ENCODE peak calls at places on chromosomes 13 and 19, in four cellular contexts. One of them, this sample, is unnamed.

GRCh38 chr13:76875256-76875655 is 10.9 kb downstream of the KCTD12 start:
- DNase-seq in heart left ventricle: no peak
- DNase-seq in mucosa of descending colon: no peak
- DNase-seq in AG10803: no peak
- DNase-seq in this sample: no peak

GRCh38 chr13:75744127-75744526 is 108.0 kb downstream of the LMO7 start:
- DNase-seq in AG10803: no peak
- DNase-seq in mucosa of descending colon: no peak
- DNase-seq in heart left ventricle: no peak
- DNase-seq in this sample: no peak

GRCh38 chr19:50203281-50204080 is at the start of gene MYH14:
- DNase-seq in mucosa of descending colon: peak; percentile 90
- DNase-seq in AG10803: peak; percentile 5
- DNase-seq in heart left ventricle: peak; percentile 93
- DNase-seq in this sample: no peak

GRCh38 chr19:58466089-58466759 is 656 bp upstream of the ZNF324 start:
- DNase-seq in heart left ventricle: no peak
- DNase-seq in mucosa of descending colon: no peak
- DNase-seq in AG10803: no peak
- DNase-seq in this sample: no peak

GRCh38 chr13:25886438-25887214 is 165.2 kb downstream of the SHISA2 start:
- DNase-seq in AG10803: peak; percentile 12
- DNase-seq in heart left ventricle: no peak
- DNase-seq in mucosa of descending colon: no peak
- DNase-seq in this sample: no peak

GRCh38 chr19:36149673-36150406 is 2.4 kb downstream of the COX7A1 start:
- DNase-seq in heart left ventricle: peak; percentile 62
- DNase-seq in AG10803: no peak
- DNase-seq in mucosa of descending colon: no peak
- DNase-seq in this sample: no peak

GRCh38 chr19:17455711-17456123 is 5.0 kb downstream of the NXNL1 start:
- DNase-seq in AG10803: no peak
- DNase-seq in mucosa of descending colon: no peak
- DNase-seq in heart left ventricle: no peak
- DNase-seq in this sample: no peak

GRCh38 chr13:113411216-113412023 is 41.9 kb downstream of the ADPRHL1 start:
- DNase-seq in heart left ventricle: peak; percentile 88
- DNase-seq in AG10803: peak; percentile 97
- DNase-seq in mucosa of descending colon: no peak
- DNase-seq in this sample: no peak

GRCh38 chr19:53910170-53910518 is 1.1 kb downstream of the CACNG7 start:
- DNase-seq in AG10803: no peak
- DNase-seq in mucosa of descending colon: peak; percentile 17
- DNase-seq in heart left ventricle: no peak
- DNase-seq in this sample: no peak

GRCh38 chr19:21314676-21315075 is 14.5 kb downstream of the ZNF708 start:
- DNase-seq in heart left ventricle: no peak
- DNase-seq in mucosa of descending colon: no peak
- DNase-seq in AG10803: no peak
- DNase-seq in this sample: no peak

GRCh38 chr19:29528350-29528945 is 2.7 kb downstream of the VSTM2B start:
- DNase-seq in heart left ventricle: peak; percentile 61
- DNase-seq in mucosa of descending colon: no peak
- DNase-seq in AG10803: peak; percentile 61
- DNase-seq in this sample: no peak

GRCh38 chr13:31043891-31044657 is 111.6 kb downstream of the TEX26 start:
- DNase-seq in mucosa of descending colon: peak; percentile 81
- DNase-seq in heart left ventricle: peak; percentile 77
- DNase-seq in AG10803: peak; percentile 70
- DNase-seq in this sample: peak; percentile 48

GRCh38 chr13:47957073-47957472 is 44.0 kb downstream of the SUCLA2 start:
- DNase-seq in AG10803: no peak
- DNase-seq in heart left ventricle: no peak
- DNase-seq in mucosa of descending colon: no peak
- DNase-seq in this sample: no peak

GRCh38 chr19:1859319-1859718 is 4.1 kb downstream of the KLF16 start:
- DNase-seq in heart left ventricle: peak; percentile 30
- DNase-seq in mucosa of descending colon: peak; percentile 70
- DNase-seq in AG10803: no peak
- DNase-seq in this sample: no peak

GRCh38 chr13:41052441-41052840 is 8.9 kb upstream of the WBP4 start:
- DNase-seq in AG10803: no peak
- DNase-seq in mucosa of descending colon: no peak
- DNase-seq in heart left ventricle: no peak
- DNase-seq in this sample: no peak

DNA sequence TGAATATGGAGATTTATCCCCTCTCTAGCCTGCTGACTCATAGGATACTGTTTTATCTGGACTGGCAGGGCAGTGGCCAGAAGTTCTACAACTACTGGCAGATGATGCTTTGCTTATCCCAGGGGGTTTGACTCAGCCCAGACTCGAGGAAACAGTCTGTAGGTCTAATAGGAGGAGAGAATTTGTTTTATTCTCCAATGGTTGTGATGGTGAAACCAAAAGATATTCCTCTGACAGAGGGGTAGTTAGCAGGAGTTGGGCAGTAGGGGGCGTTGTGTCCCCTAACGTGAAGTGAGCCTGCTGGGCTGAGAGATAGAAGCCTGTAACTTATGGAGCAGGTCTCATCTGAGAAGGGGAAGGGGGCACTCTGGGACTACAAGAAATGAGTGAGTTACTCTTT is 74.9 kb downstream of the WTIP start:
- DNase-seq in AG10803: peak; percentile 25
- DNase-seq in heart left ventricle: no peak
- DNase-seq in mucosa of descending colon: no peak
- DNase-seq in this sample: no peak
- TF ChIP-seq CTCF in AG10803: peak; percentile 35
- TF ChIP-seq CTCF in heart left ventricle: peak; percentile 58
- TF ChIP-seq CTCF in mucosa of descending colon: no peak
- TF ChIP-seq CTCF in this sample: peak; percentile 45

GRCh38 chr19:19538077-19538764 is at the start of gene CILP2:
- DNase-seq in AG10803: no peak
- DNase-seq in mucosa of descending colon: no peak
- DNase-seq in heart left ventricle: peak; percentile 24
- DNase-seq in this sample: no peak
- H3K4me3 ChIP-seq in AG10803: peak within 1 kb of the TSS; percentile 9
- H3K4me3 ChIP-seq in mucosa of descending colon: no peak within 1 kb of the TSS
- H3K4me3 ChIP-seq in heart left ventricle: peak within 1 kb of the TSS; percentile 33
- H3K4me3 ChIP-seq in this sample: no peak within 1 kb of the TSS

DNA sequence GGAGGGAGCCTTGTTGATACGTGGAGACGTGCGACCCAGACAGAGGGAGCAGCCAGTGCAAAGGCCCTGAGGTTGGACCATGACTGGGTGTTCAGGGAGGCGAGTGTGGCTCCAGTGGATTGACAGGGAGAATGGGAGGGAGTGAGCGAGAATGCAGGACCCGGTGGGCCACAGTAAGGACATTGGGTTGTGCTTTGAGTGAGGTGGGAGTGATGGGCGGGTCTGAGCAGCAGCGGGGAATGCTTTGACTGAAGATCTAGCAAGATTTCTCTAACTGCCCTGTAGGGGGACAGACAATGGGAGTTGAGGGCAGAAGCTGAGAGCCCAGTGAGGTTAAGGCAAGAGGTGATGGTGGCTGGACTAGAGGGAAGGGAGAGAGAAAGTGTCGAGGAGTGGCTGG is 7.7 kb upstream of the NANOS2 start:
- DNase-seq in mucosa of descending colon: no peak
- DNase-seq in AG10803: no peak
- DNase-seq in heart left ventricle: no peak
- DNase-seq in this sample: no peak
- TF ChIP-seq CTCF in mucosa of descending colon: no peak
- TF ChIP-seq CTCF in AG10803: peak; percentile 25
- TF ChIP-seq CTCF in heart left ventricle: no peak
- TF ChIP-seq CTCF in this sample: peak; percentile 46

GRCh38 chr19:45693168-45693788 is 812 bp downstream of the QPCTL start:
- DNase-seq in heart left ventricle: peak; percentile 82
- DNase-seq in AG10803: peak; percentile 61
- DNase-seq in mucosa of descending colon: peak; percentile 84
- DNase-seq in this sample: no peak

GRCh38 chr19:45687599-45687998 is 4.2 kb downstream of the SNRPD2 start:
- DNase-seq in heart left ventricle: no peak
- DNase-seq in mucosa of descending colon: no peak
- DNase-seq in AG10803: no peak
- DNase-seq in this sample: no peak

GRCh38 chr19:45691516-45692186 is at the start of gene SNRPD2:
- DNase-seq in mucosa of descending colon: peak; percentile 95
- DNase-seq in AG10803: peak; percentile 93
- DNase-seq in heart left ventricle: peak; percentile 95
- DNase-seq in this sample: no peak

DNA sequence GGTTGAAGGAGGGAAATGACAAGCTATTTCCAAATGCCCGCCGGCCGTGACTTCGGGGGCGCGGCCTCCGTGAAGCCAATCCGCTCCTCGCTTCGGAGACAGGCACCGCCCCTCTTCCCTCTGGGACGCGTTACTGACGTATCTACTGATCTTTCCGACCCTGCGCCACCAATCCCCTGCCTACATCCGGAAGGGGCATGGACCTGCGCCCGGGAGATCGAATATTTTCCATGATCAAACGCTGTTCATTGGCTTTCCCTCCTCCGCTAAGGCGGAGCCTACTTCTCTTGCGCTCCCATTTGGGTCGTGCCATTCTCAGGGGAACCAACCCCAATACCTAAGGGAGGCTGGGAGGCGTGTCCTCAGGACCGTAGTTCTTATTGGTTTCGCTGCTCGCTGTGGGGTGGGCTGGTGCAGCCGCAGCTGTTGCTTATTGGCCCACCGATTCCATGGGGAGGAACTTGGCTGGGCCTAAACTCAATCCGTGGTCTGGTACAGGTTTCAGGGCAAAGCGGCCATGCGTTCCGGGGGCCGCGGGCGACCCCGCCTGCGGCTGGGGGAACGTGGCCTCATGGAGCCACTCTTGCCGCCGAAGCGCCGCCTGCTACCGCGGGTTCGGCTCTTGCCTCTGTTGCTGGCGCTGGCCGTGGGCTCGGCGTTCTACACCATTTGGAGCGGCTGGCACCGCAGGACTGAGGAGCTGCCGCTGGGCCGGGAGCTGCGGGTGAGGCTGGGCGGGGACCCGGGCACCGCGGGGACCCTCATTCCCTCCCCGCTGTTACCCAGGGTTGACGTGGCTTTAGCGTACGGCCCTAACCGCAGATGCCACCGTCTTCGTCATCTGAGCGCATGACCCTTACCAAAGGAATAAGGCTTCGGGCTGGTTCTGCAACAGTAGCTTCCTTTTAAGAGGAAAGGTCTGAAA is at the start of gene QPCTL:
- DNase-seq in mucosa of descending colon: peak; percentile 99
- DNase-seq in heart left ventricle: peak; percentile 98
- DNase-seq in AG10803: peak; percentile 100
- DNase-seq in this sample: peak; percentile 99
- H3K4me3 ChIP-seq in mucosa of descending colon: peak within 1 kb of the TSS; percentile 54
- H3K4me3 ChIP-seq in heart left ventricle: peak within 1 kb of the TSS; percentile 89
- H3K4me3 ChIP-seq in AG10803: peak within 1 kb of the TSS; percentile 91
- H3K4me3 ChIP-seq in this sample: peak within 1 kb of the TSS; percentile 79

GRCh38 chr19:48611872-48612271 is 3.0 kb downstream of the FAM83E start:
- DNase-seq in mucosa of descending colon: no peak
- DNase-seq in AG10803: no peak
- DNase-seq in heart left ventricle: no peak
- DNase-seq in this sample: no peak

GRCh38 chr19:48606463-48607358 is at the start of gene SPACA4:
- DNase-seq in heart left ventricle: no peak
- DNase-seq in AG10803: no peak
- DNase-seq in mucosa of descending colon: no peak
- DNase-seq in this sample: no peak

GRCh38 chr19:48607359-48607755 is 815 bp downstream of the SPACA4 start:
- DNase-seq in heart left ventricle: no peak
- DNase-seq in AG10803: no peak
- DNase-seq in mucosa of descending colon: no peak
- DNase-seq in this sample: no peak

GRCh38 chr19:48609571-48610108 is 3.1 kb downstream of the SPACA4 start:
- DNase-seq in heart left ventricle: no peak
- DNase-seq in mucosa of descending colon: no peak
- DNase-seq in AG10803: no peak
- DNase-seq in this sample: no peak

GRCh38 chr19:48608798-48609263 is 2.3 kb downstream of the SPACA4 start:
- DNase-seq in AG10803: peak; percentile 43
- DNase-seq in mucosa of descending colon: no peak
- DNase-seq in heart left ventricle: no peak
- DNase-seq in this sample: peak; percentile 36
- TF ChIP-seq CTCF in AG10803: peak; percentile 66
- TF ChIP-seq CTCF in mucosa of descending colon: peak; percentile 33
- TF ChIP-seq CTCF in heart left ventricle: peak; percentile 39
- TF ChIP-seq CTCF in this sample: peak; percentile 85

DNA sequence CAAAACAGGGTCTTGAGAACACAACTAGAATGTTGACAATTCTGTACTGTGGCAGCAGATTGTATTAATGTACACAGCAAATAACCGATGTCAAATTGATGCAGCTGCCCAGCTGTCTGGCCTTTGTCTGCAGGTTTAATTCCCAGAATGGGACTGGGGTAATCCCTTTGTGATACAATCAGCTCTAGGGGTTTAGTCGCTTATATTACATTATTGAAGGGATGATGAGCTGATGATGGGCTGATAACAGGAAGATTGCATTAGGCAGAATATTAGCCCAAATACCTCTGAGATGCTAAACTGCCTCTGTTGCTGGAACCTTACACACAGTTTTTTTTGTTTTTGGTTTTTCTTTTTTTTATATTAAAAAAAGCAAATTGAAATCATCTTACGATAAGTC is 265.0 kb downstream of the RBM26 start:
- DNase-seq in mucosa of descending colon: no peak
- DNase-seq in heart left ventricle: no peak
- DNase-seq in AG10803: no peak
- DNase-seq in this sample: no peak
- H3K4me3 ChIP-seq in mucosa of descending colon: no peak overlapping the region
- H3K4me3 ChIP-seq in heart left ventricle: no peak overlapping the region
- H3K4me3 ChIP-seq in AG10803: no peak overlapping the region
- H3K4me3 ChIP-seq in this sample: no peak overlapping the region

GRCh38 chr13:42363941-42364612 is 92.1 kb downstream of the AKAP11 start:
- DNase-seq in mucosa of descending colon: no peak
- DNase-seq in heart left ventricle: no peak
- DNase-seq in AG10803: no peak
- DNase-seq in this sample: no peak
- TF ChIP-seq CTCF in mucosa of descending colon: no peak
- TF ChIP-seq CTCF in heart left ventricle: no peak
- TF ChIP-seq CTCF in AG10803: no peak
- TF ChIP-seq CTCF in this sample: no peak